ENCODE peak calls at places on chromosomes 4 and X, in six cellular contexts. B, Z, S, O, I and A are unnamed samples.

GRCh38 chrX:8808661-8809060 is 7.5 kb upstream of the FAM9A start:
- DNase-seq in B (no peak), S (no peak), O (no peak), Z (no peak), I (no peak), A (no peak)

GRCh38 chr4:112075129-112075753 is 70.0 kb upstream of the FAM241A start:
- DNase-seq in I (peak; percentile 81), B (no peak), O (no peak), Z (no peak), S (no peak), A (peak; percentile 44)

GRCh38 chr4:59608466-59608865 is 1591.7 kb upstream of the ADGRL3 start:
- DNase-seq in I (peak; percentile 13), B (no peak), Z (no peak), S (no peak), O (no peak), A (no peak)

GRCh38 chr4:14742054-14742453 is 260.2 kb upstream of the CPEB2 start:
- DNase-seq in O (no peak), Z (no peak), S (no peak), B (no peak), I (no peak), A (no peak)

GRCh38 chr4:101211146-101211553 is 136.2 kb downstream of the PPP3CA start:
- DNase-seq in Z (no peak), I (peak; percentile 83), O (no peak), B (no peak), S (no peak), A (no peak)

GRCh38 chr4:4627111-4627510 is 85.3 kb upstream of the STX18 start:
- DNase-seq in S (no peak), B (no peak), O (no peak), I (no peak), Z (no peak), A (no peak)

GRCh38 chr4:140743194-140743931 is 12.8 kb downstream of the TBC1D9 start:
- DNase-seq in S (no peak), B (no peak), I (peak; percentile 35), Z (no peak), O (no peak), A (no peak)

GRCh38 chr4:6768539-6768905 is 14.0 kb upstream of the KIAA0232 start:
- DNase-seq in O (no peak), S (peak; percentile 83), I (peak; percentile 57), Z (no peak), B (no peak), A (no peak)

GRCh38 chrX:151902813-151903591 is 9.7 kb upstream of the MAGEA4 start:
- DNase-seq in I (peak; percentile 54), O (no peak), S (peak; percentile 68), Z (no peak), B (no peak), A (peak; percentile 67)

GRCh38 chr4:159308571-159309340 is 205.9 kb downstream of the RAPGEF2 start:
- DNase-seq in B (no peak), I (peak; percentile 56), S (no peak), O (no peak), Z (no peak), A (no peak)

GRCh38 chr4:126221717-126222116 is 907.0 kb downstream of the FAT4 start:
- DNase-seq in I (no peak), B (no peak), S (no peak), O (no peak), Z (no peak), A (no peak)

GRCh38 chr4:132108784-132109183 is 1040.3 kb upstream of the PCDH10 start:
- DNase-seq in B (no peak), Z (no peak), I (peak; percentile 38), S (no peak), O (no peak), A (no peak)

GRCh38 chr4:82293304-82293703 is 80.5 kb downstream of the HNRNPD start:
- DNase-seq in O (no peak), Z (no peak), B (no peak), I (no peak), S (no peak), A (no peak)

GRCh38 chr4:171342646-171343045 is 470.6 kb upstream of the GALNTL6 start:
- DNase-seq in I (no peak), Z (no peak), O (no peak), B (no peak), S (no peak), A (no peak)

GRCh38 chr4:95984081-95984480 is 144.2 kb downstream of the PDHA2 start:
- DNase-seq in S (no peak), B (no peak), I (no peak), Z (no peak), O (no peak), A (no peak)

GRCh38 chr4:142551513-142552280 is 294.4 kb downstream of the INPP4B start:
- DNase-seq in B (no peak), S (no peak), Z (no peak), I (no peak), O (no peak), A (no peak)

GRCh38 chrX:112941209-112941788 is 100.7 kb upstream of the AMOT start:
- DNase-seq in S (no peak), O (no peak), I (peak; percentile 1), B (no peak), Z (no peak), A (no peak)

GRCh38 chrX:154460326-154460725 is 2.2 kb downstream of the PLXNA3 start:
- DNase-seq in S (no peak), I (no peak), Z (no peak), B (no peak), O (no peak), A (no peak)

GRCh38 chr4:156594619-156595018 is 377.0 kb downstream of the PDGFC start:
- DNase-seq in O (no peak), I (peak; percentile 9), B (peak; percentile 69), Z (no peak), S (peak; percentile 71), A (no peak)